ENCODE peak calls at places on chromosome 16, in ten cellular contexts. One of them, this sample, is unnamed.

GRCh38 chr16:9489823-9490467 is 398.5 kb downstream of the HAPSTR1 start:
- DNase-seq in AG04450: no peak
- DNase-seq in body of pancreas: peak; percentile 51
- DNase-seq in nephron progenitor cell: peak; percentile 47
- DNase-seq in stimulated activated CD8-positive, alpha-beta memory T cell treated with anti-CD3 and anti-CD28 coated beads, Interleukin-7, amount 100 ng/mL, for 1 hour: no peak
- DNase-seq in Calu3: peak; percentile 26
- DNase-seq in NCI-H69: peak; percentile 36
- DNase-seq in left ventricle myocardium inferior: peak; percentile 66
- DNase-seq in AG09309: no peak
- DNase-seq in stomach: no peak
- DNase-seq in this sample: no peak

GRCh38 chr16:47139561-47140185 is 4.1 kb downstream of the NETO2 start:
- DNase-seq in AG04450: no peak
- DNase-seq in body of pancreas: no peak
- DNase-seq in nephron progenitor cell: no peak
- DNase-seq in stimulated activated CD8-positive, alpha-beta memory T cell treated with anti-CD3 and anti-CD28 coated beads, Interleukin-7, amount 100 ng/mL, for 1 hour: no peak
- DNase-seq in Calu3: no peak
- DNase-seq in NCI-H69: peak; percentile 36
- DNase-seq in left ventricle myocardium inferior: no peak
- DNase-seq in AG09309: no peak
- DNase-seq in stomach: no peak
- DNase-seq in this sample: no peak

GRCh38 chr16:88451586-88452484 is 1.2 kb upstream of the ZFPM1 start:
- DNase-seq in AG04450: no peak
- DNase-seq in body of pancreas: no peak
- DNase-seq in nephron progenitor cell: no peak
- DNase-seq in stimulated activated CD8-positive, alpha-beta memory T cell treated with anti-CD3 and anti-CD28 coated beads, Interleukin-7, amount 100 ng/mL, for 1 hour: no peak
- DNase-seq in Calu3: no peak
- DNase-seq in NCI-H69: peak; percentile 34
- DNase-seq in left ventricle myocardium inferior: no peak
- DNase-seq in AG09309: no peak
- DNase-seq in stomach: no peak
- DNase-seq in this sample: no peak

GRCh38 chr16:2845116-2845515 is 12.9 kb downstream of the PRSS22 start:
- DNase-seq in AG04450: no peak
- DNase-seq in body of pancreas: no peak
- DNase-seq in nephron progenitor cell: no peak
- DNase-seq in stimulated activated CD8-positive, alpha-beta memory T cell treated with anti-CD3 and anti-CD28 coated beads, Interleukin-7, amount 100 ng/mL, for 1 hour: no peak
- DNase-seq in Calu3: no peak
- DNase-seq in NCI-H69: no peak
- DNase-seq in left ventricle myocardium inferior: no peak
- DNase-seq in AG09309: no peak
- DNase-seq in stomach: no peak
- DNase-seq in this sample: no peak

GRCh38 chr16:49921106-49921505 is 65.2 kb upstream of the ZNF423 start:
- DNase-seq in AG04450: no peak
- DNase-seq in body of pancreas: no peak
- DNase-seq in nephron progenitor cell: no peak
- DNase-seq in stimulated activated CD8-positive, alpha-beta memory T cell treated with anti-CD3 and anti-CD28 coated beads, Interleukin-7, amount 100 ng/mL, for 1 hour: no peak
- DNase-seq in Calu3: no peak
- DNase-seq in NCI-H69: no peak
- DNase-seq in left ventricle myocardium inferior: no peak
- DNase-seq in AG09309: no peak
- DNase-seq in stomach: no peak
- DNase-seq in this sample: no peak

GRCh38 chr16:58832496-58832895 is 98.4 kb upstream of the GOT2 start:
- DNase-seq in AG04450: no peak
- DNase-seq in body of pancreas: no peak
- DNase-seq in nephron progenitor cell: no peak
- DNase-seq in stimulated activated CD8-positive, alpha-beta memory T cell treated with anti-CD3 and anti-CD28 coated beads, Interleukin-7, amount 100 ng/mL, for 1 hour: no peak
- DNase-seq in Calu3: no peak
- DNase-seq in NCI-H69: no peak
- DNase-seq in left ventricle myocardium inferior: no peak
- DNase-seq in AG09309: no peak
- DNase-seq in stomach: no peak
- DNase-seq in this sample: no peak

GRCh38 chr16:2043296-2043979 is 4.2 kb downstream of the NTHL1 start:
- DNase-seq in AG04450: no peak
- DNase-seq in body of pancreas: no peak
- DNase-seq in nephron progenitor cell: no peak
- DNase-seq in stimulated activated CD8-positive, alpha-beta memory T cell treated with anti-CD3 and anti-CD28 coated beads, Interleukin-7, amount 100 ng/mL, for 1 hour: no peak
- DNase-seq in Calu3: no peak
- DNase-seq in NCI-H69: no peak
- DNase-seq in left ventricle myocardium inferior: no peak
- DNase-seq in AG09309: no peak
- DNase-seq in stomach: no peak
- DNase-seq in this sample: no peak

GRCh38 chr16:30472328-30472942 is at the start of gene ITGAL:
- DNase-seq in AG04450: no peak
- DNase-seq in body of pancreas: peak; percentile 29
- DNase-seq in nephron progenitor cell: no peak
- DNase-seq in stimulated activated CD8-positive, alpha-beta memory T cell treated with anti-CD3 and anti-CD28 coated beads, Interleukin-7, amount 100 ng/mL, for 1 hour: peak; percentile 51
- DNase-seq in Calu3: no peak
- DNase-seq in NCI-H69: no peak
- DNase-seq in left ventricle myocardium inferior: peak; percentile 27
- DNase-seq in AG09309: no peak
- DNase-seq in stomach: peak; percentile 56
- DNase-seq in this sample: no peak

GRCh38 chr16:85177448-85177846 is 65.2 kb upstream of the CIBAR2 start:
- DNase-seq in AG04450: no peak
- DNase-seq in body of pancreas: no peak
- DNase-seq in nephron progenitor cell: no peak
- DNase-seq in stimulated activated CD8-positive, alpha-beta memory T cell treated with anti-CD3 and anti-CD28 coated beads, Interleukin-7, amount 100 ng/mL, for 1 hour: no peak
- DNase-seq in Calu3: no peak
- DNase-seq in NCI-H69: no peak
- DNase-seq in left ventricle myocardium inferior: no peak
- DNase-seq in AG09309: no peak
- DNase-seq in stomach: no peak
- DNase-seq in this sample: no peak

GRCh38 chr16:22945361-22945760 is 131.4 kb downstream of the HS3ST2 start:
- DNase-seq in AG04450: no peak
- DNase-seq in body of pancreas: no peak
- DNase-seq in nephron progenitor cell: no peak
- DNase-seq in stimulated activated CD8-positive, alpha-beta memory T cell treated with anti-CD3 and anti-CD28 coated beads, Interleukin-7, amount 100 ng/mL, for 1 hour: no peak
- DNase-seq in Calu3: no peak
- DNase-seq in NCI-H69: no peak
- DNase-seq in left ventricle myocardium inferior: no peak
- DNase-seq in AG09309: no peak
- DNase-seq in stomach: no peak
- DNase-seq in this sample: no peak

GRCh38 chr16:86568677-86569623 is 2.3 kb downstream of the FOXC2 start:
- DNase-seq in AG04450: no peak
- DNase-seq in body of pancreas: no peak
- DNase-seq in nephron progenitor cell: no peak
- DNase-seq in stimulated activated CD8-positive, alpha-beta memory T cell treated with anti-CD3 and anti-CD28 coated beads, Interleukin-7, amount 100 ng/mL, for 1 hour: no peak
- DNase-seq in Calu3: no peak
- DNase-seq in NCI-H69: no peak
- DNase-seq in left ventricle myocardium inferior: no peak
- DNase-seq in AG09309: no peak
- DNase-seq in stomach: no peak
- DNase-seq in this sample: no peak

GRCh38 chr16:30132591-30132990 is 9.6 kb upstream of the MAPK3 start:
- DNase-seq in AG04450: no peak
- DNase-seq in body of pancreas: no peak
- DNase-seq in nephron progenitor cell: no peak
- DNase-seq in stimulated activated CD8-positive, alpha-beta memory T cell treated with anti-CD3 and anti-CD28 coated beads, Interleukin-7, amount 100 ng/mL, for 1 hour: no peak
- DNase-seq in Calu3: no peak
- DNase-seq in NCI-H69: no peak
- DNase-seq in left ventricle myocardium inferior: no peak
- DNase-seq in AG09309: no peak
- DNase-seq in stomach: no peak
- DNase-seq in this sample: no peak

GRCh38 chr16:85225721-85226120 is 113.4 kb upstream of the CIBAR2 start:
- DNase-seq in AG04450: no peak
- DNase-seq in body of pancreas: no peak
- DNase-seq in nephron progenitor cell: no peak
- DNase-seq in stimulated activated CD8-positive, alpha-beta memory T cell treated with anti-CD3 and anti-CD28 coated beads, Interleukin-7, amount 100 ng/mL, for 1 hour: no peak
- DNase-seq in Calu3: no peak
- DNase-seq in NCI-H69: no peak
- DNase-seq in left ventricle myocardium inferior: no peak
- DNase-seq in AG09309: no peak
- DNase-seq in stomach: no peak
- DNase-seq in this sample: no peak

GRCh38 chr16:10622036-10622921 is 41.9 kb upstream of the EMP2 start:
- DNase-seq in AG04450: no peak
- DNase-seq in body of pancreas: no peak
- DNase-seq in nephron progenitor cell: no peak
- DNase-seq in stimulated activated CD8-positive, alpha-beta memory T cell treated with anti-CD3 and anti-CD28 coated beads, Interleukin-7, amount 100 ng/mL, for 1 hour: no peak
- DNase-seq in Calu3: no peak
- DNase-seq in NCI-H69: no peak
- DNase-seq in left ventricle myocardium inferior: peak; percentile 39
- DNase-seq in AG09309: no peak
- DNase-seq in stomach: no peak
- DNase-seq in this sample: no peak

GRCh38 chr16:11327277-11328171 is 17.7 kb upstream of the RMI2 start:
- DNase-seq in AG04450: no peak
- DNase-seq in body of pancreas: no peak
- DNase-seq in nephron progenitor cell: no peak
- DNase-seq in stimulated activated CD8-positive, alpha-beta memory T cell treated with anti-CD3 and anti-CD28 coated beads, Interleukin-7, amount 100 ng/mL, for 1 hour: no peak
- DNase-seq in Calu3: no peak
- DNase-seq in NCI-H69: no peak
- DNase-seq in left ventricle myocardium inferior: peak; percentile 40
- DNase-seq in AG09309: no peak
- DNase-seq in stomach: no peak
- DNase-seq in this sample: no peak

GRCh38 chr16:53429221-53429943 is 4.9 kb upstream of the RBL2 start:
- DNase-seq in AG04450: peak; percentile 54
- DNase-seq in body of pancreas: peak; percentile 42
- DNase-seq in nephron progenitor cell: no peak
- DNase-seq in stimulated activated CD8-positive, alpha-beta memory T cell treated with anti-CD3 and anti-CD28 coated beads, Interleukin-7, amount 100 ng/mL, for 1 hour: no peak
- DNase-seq in Calu3: peak; percentile 58
- DNase-seq in NCI-H69: no peak
- DNase-seq in left ventricle myocardium inferior: no peak
- DNase-seq in AG09309: peak; percentile 37
- DNase-seq in stomach: no peak
- DNase-seq in this sample: no peak

GRCh38 chr16:11016993-11017392 is 72.6 kb downstream of the CLEC16A start:
- DNase-seq in AG04450: no peak
- DNase-seq in body of pancreas: peak; percentile 45
- DNase-seq in nephron progenitor cell: no peak
- DNase-seq in stimulated activated CD8-positive, alpha-beta memory T cell treated with anti-CD3 and anti-CD28 coated beads, Interleukin-7, amount 100 ng/mL, for 1 hour: peak; percentile 4
- DNase-seq in Calu3: peak; percentile 84
- DNase-seq in NCI-H69: peak; percentile 88
- DNase-seq in left ventricle myocardium inferior: peak; percentile 61
- DNase-seq in AG09309: no peak
- DNase-seq in stomach: peak; percentile 78
- DNase-seq in this sample: no peak

GRCh38 chr16:35631261-35631945 is 2172.0 kb downstream of the TP53TG3F start:
- DNase-seq in AG04450: no peak
- DNase-seq in body of pancreas: no peak
- DNase-seq in nephron progenitor cell: no peak
- DNase-seq in stimulated activated CD8-positive, alpha-beta memory T cell treated with anti-CD3 and anti-CD28 coated beads, Interleukin-7, amount 100 ng/mL, for 1 hour: no peak
- DNase-seq in Calu3: no peak
- DNase-seq in NCI-H69: no peak
- DNase-seq in left ventricle myocardium inferior: no peak
- DNase-seq in AG09309: no peak
- DNase-seq in stomach: no peak
- DNase-seq in this sample: no peak

GRCh38 chr16:75238132-75238852 is 13.1 kb downstream of the BCAR1 start:
- DNase-seq in AG04450: peak; percentile 74
- DNase-seq in body of pancreas: peak; percentile 67
- DNase-seq in nephron progenitor cell: no peak
- DNase-seq in stimulated activated CD8-positive, alpha-beta memory T cell treated with anti-CD3 and anti-CD28 coated beads, Interleukin-7, amount 100 ng/mL, for 1 hour: no peak
- DNase-seq in Calu3: no peak
- DNase-seq in NCI-H69: peak; percentile 50
- DNase-seq in left ventricle myocardium inferior: peak; percentile 81
- DNase-seq in AG09309: peak; percentile 79
- DNase-seq in stomach: peak; percentile 77
- DNase-seq in this sample: peak; percentile 69

GRCh38 chr16:13543850-13544249 is 376.1 kb upstream of the ERCC4 start:
- DNase-seq in AG04450: no peak
- DNase-seq in body of pancreas: no peak
- DNase-seq in nephron progenitor cell: no peak
- DNase-seq in stimulated activated CD8-positive, alpha-beta memory T cell treated with anti-CD3 and anti-CD28 coated beads, Interleukin-7, amount 100 ng/mL, for 1 hour: no peak
- DNase-seq in Calu3: no peak
- DNase-seq in NCI-H69: no peak
- DNase-seq in left ventricle myocardium inferior: no peak
- DNase-seq in AG09309: no peak
- DNase-seq in stomach: no peak
- DNase-seq in this sample: no peak

GRCh38 chr16:6274366-6274765 is 1058.3 kb upstream of the RBFOX1 start:
- DNase-seq in AG04450: no peak
- DNase-seq in body of pancreas: no peak
- DNase-seq in nephron progenitor cell: no peak
- DNase-seq in stimulated activated CD8-positive, alpha-beta memory T cell treated with anti-CD3 and anti-CD28 coated beads, Interleukin-7, amount 100 ng/mL, for 1 hour: no peak
- DNase-seq in Calu3: no peak
- DNase-seq in NCI-H69: no peak
- DNase-seq in left ventricle myocardium inferior: no peak
- DNase-seq in AG09309: no peak
- DNase-seq in stomach: no peak
- DNase-seq in this sample: no peak

GRCh38 chr16:84806890-84807258 is 12.9 kb upstream of the CRISPLD2 start:
- DNase-seq in AG04450: no peak
- DNase-seq in body of pancreas: no peak
- DNase-seq in nephron progenitor cell: no peak
- DNase-seq in stimulated activated CD8-positive, alpha-beta memory T cell treated with anti-CD3 and anti-CD28 coated beads, Interleukin-7, amount 100 ng/mL, for 1 hour: no peak
- DNase-seq in Calu3: no peak
- DNase-seq in NCI-H69: no peak
- DNase-seq in left ventricle myocardium inferior: no peak
- DNase-seq in AG09309: no peak
- DNase-seq in stomach: no peak
- DNase-seq in this sample: no peak

This sample was measured in AG04449.